ENCODE peak calls at places on chromosomes 2 and 18, in six cellular contexts. I is psoas muscle, Z is A549, B is NCI-H2107, D is HT-29, P is Calu3. G is an unnamed sample.

GRCh38 chr2:126662623-126663022 is 6.7 kb downstream of the GYPC start:
- DNase-seq in P (no peak), D (no peak), B (no peak), I (no peak), Z (no peak), G (no peak)

GRCh38 chr2:197576631-197577030 is 60.8 kb downstream of the MOB4 start:
- DNase-seq in Z (peak), D (no peak), I (no peak), B (no peak), P (no peak), G (no peak)

GRCh38 chr18:46688853-46689525 is 32.0 kb upstream of the LOXHD1 start:
- DNase-seq in D (no peak), B (no peak), P (no peak), I (no peak), Z (no peak), G (no peak)

GRCh38 chr2:41698787-41699422 is 348.9 kb upstream of the PKDCC start:
- DNase-seq in D (peak), B (no peak), I (peak), P (peak), Z (peak), G (peak)

GRCh38 chr2:224046752-224047151 is 7.7 kb upstream of the SERPINE2 start:
- DNase-seq in B (no peak), I (no peak), D (no peak), P (no peak), Z (no peak), G (no peak)

GRCh38 chr2:84894758-84895520 is 10.5 kb upstream of the TMSB10 start:
- DNase-seq in P (no peak), I (no peak), D (no peak), B (no peak), Z (no peak), G (peak)

GRCh38 chr2:45176399-45176798 is 167.1 kb upstream of the SIX2 start:
- DNase-seq in P (no peak), Z (no peak), B (no peak), D (no peak), I (no peak), G (no peak)

GRCh38 chr2:219612605-219613286 is 14.7 kb upstream of the SLC4A3 start:
- DNase-seq in I (no peak), B (peak), P (no peak), D (no peak), Z (no peak), G (no peak)

GRCh38 chr2:177243476-177243875 is 21.1 kb downstream of the NFE2L2 start:
- DNase-seq in D (no peak), Z (peak), P (no peak), I (no peak), B (no peak), G (no peak)

GRCh38 chr2:179355881-179356280 is 91.2 kb upstream of the SESTD1 start:
- DNase-seq in D (no peak), P (no peak), Z (no peak), I (no peak), B (no peak), G (no peak)

GRCh38 chr2:226802573-226802972 is 3.0 kb upstream of the IRS1 start:
- DNase-seq in B (peak), Z (peak), P (peak), D (peak), I (no peak), G (peak)

GRCh38 chr2:27308359-27308875 is at the start of gene UCN:
- DNase-seq in I (peak), D (no peak), B (no peak), P (no peak), Z (no peak), G (no peak)

GRCh38 chr2:10909050-10909995 is 2.4 kb upstream of the KCNF1 start:
- DNase-seq in B (peak), Z (peak), P (peak), D (peak), I (no peak), G (peak)

GRCh38 chr2:177281400-177282021 is 17.0 kb upstream of the NFE2L2 start:
- DNase-seq in D (no peak), Z (no peak), I (no peak), P (no peak), B (no peak), G (no peak)

GRCh38 chr2:45778720-45779171 is 127.3 kb downstream of the PRKCE start:
- DNase-seq in Z (peak), P (peak), D (peak), B (no peak), I (peak), G (peak)

GRCh38 chr2:11213090-11213638 is 57.9 kb downstream of the SLC66A3 start:
- DNase-seq in P (no peak), D (no peak), B (no peak), Z (no peak), I (no peak), G (no peak)

GRCh38 chr2:43269074-43269572 is 42.7 kb upstream of the ZFP36L2 start:
- DNase-seq in D (no peak), I (peak), P (no peak), Z (peak), B (peak), G (no peak)

GRCh38 chr2:98148968-98149697 is 62.2 kb downstream of the VWA3B start:
- DNase-seq in D (no peak), I (no peak), Z (peak), P (peak), B (no peak), G (peak)

GRCh38 chr2:152415231-152415642 is 80.3 kb downstream of the FMNL2 start:
- DNase-seq in Z (no peak), B (no peak), P (no peak), D (no peak), I (no peak), G (no peak)

GRCh38 chr2:232545511-232546375 is 4.6 kb downstream of the TIGD1 start:
- DNase-seq in I (no peak), B (no peak), P (no peak), Z (no peak), D (no peak), G (no peak)

GRCh38 chr2:68977453-68977852 is 3.0 kb downstream of the GKN1 start:
- DNase-seq in D (no peak), I (no peak), Z (peak), B (no peak), P (no peak), G (no peak)

GRCh38 chr2:39413063-39413722 is 23.9 kb downstream of the MAP4K3 start:
- DNase-seq in Z (no peak), P (no peak), I (no peak), B (no peak), D (no peak), G (no peak)

GRCh38 chr2:197606180-197606579 is 69.2 kb downstream of the RFTN2 start:
- DNase-seq in Z (no peak), D (no peak), I (no peak), B (no peak), P (no peak), G (no peak)

GRCh38 chr2:142037051-142037450 is 93.8 kb downstream of the LRP1B start:
- DNase-seq in P (no peak), Z (no peak), B (no peak), D (no peak), I (no peak), G (peak)

GRCh38 chr2:203783496-203784203 is 77.2 kb downstream of the CD28 start:
- DNase-seq in I (no peak), D (no peak), Z (no peak), P (no peak), B (no peak), G (no peak)

GRCh38 chr18:52615321-52615720 is 275.3 kb downstream of the DCC start:
- DNase-seq in I (no peak), P (no peak), Z (no peak), D (no peak), B (no peak), G (no peak)

GRCh38 chr2:237128026-237128703 is 42.5 kb downstream of the COPS8 start:
- DNase-seq in B (no peak), Z (peak), P (peak), D (peak), I (peak), G (peak)